ENCODE peak calls at places on chromosomes 11 and 22, in eight cellular contexts. One of them, this sample, is unnamed.

GRCh38 chr22:20027966-20028854 is 7.3 kb downstream of the TANGO2 start:
- DNase-seq in AG10803: no peak
- DNase-seq in fibroblast of lung: no peak
- DNase-seq in lower lobe of right lung: no peak
- DNase-seq in RWPE2: peak; percentile 37
- DNase-seq in stimulated activated CD8-positive, alpha-beta memory T cell treated with anti-CD3 and anti-CD28 coated beads, Interleukin-12 subunit alpha, Interleukin-12 subunit beta, amount 100 ng/mL, for 1 hour: no peak
- DNase-seq in endodermal cell: no peak
- DNase-seq in WTC11: no peak
- DNase-seq in this sample: no peak

GRCh38 chr22:29043906-29044575 is 17.6 kb downstream of the C22orf31 start:
- DNase-seq in AG10803: peak; percentile 89
- DNase-seq in fibroblast of lung: peak; percentile 81
- DNase-seq in lower lobe of right lung: no peak
- DNase-seq in RWPE2: no peak
- DNase-seq in stimulated activated CD8-positive, alpha-beta memory T cell treated with anti-CD3 and anti-CD28 coated beads, Interleukin-12 subunit alpha, Interleukin-12 subunit beta, amount 100 ng/mL, for 1 hour: no peak
- DNase-seq in endodermal cell: no peak
- DNase-seq in WTC11: no peak
- DNase-seq in this sample: no peak

GRCh38 chr11:353315-353857 is 15.9 kb upstream of the B4GALNT4 start:
- DNase-seq in AG10803: peak; percentile 87
- DNase-seq in fibroblast of lung: peak; percentile 70
- DNase-seq in lower lobe of right lung: peak; percentile 73
- DNase-seq in RWPE2: no peak
- DNase-seq in stimulated activated CD8-positive, alpha-beta memory T cell treated with anti-CD3 and anti-CD28 coated beads, Interleukin-12 subunit alpha, Interleukin-12 subunit beta, amount 100 ng/mL, for 1 hour: no peak
- DNase-seq in endodermal cell: peak; percentile 70
- DNase-seq in WTC11: no peak
- DNase-seq in this sample: no peak

GRCh38 chr11:94131363-94132115 is 2.9 kb downstream of the PANX1 start:
- DNase-seq in AG10803: peak; percentile 33
- DNase-seq in fibroblast of lung: peak; percentile 56
- DNase-seq in lower lobe of right lung: no peak
- DNase-seq in RWPE2: no peak
- DNase-seq in stimulated activated CD8-positive, alpha-beta memory T cell treated with anti-CD3 and anti-CD28 coated beads, Interleukin-12 subunit alpha, Interleukin-12 subunit beta, amount 100 ng/mL, for 1 hour: no peak
- DNase-seq in endodermal cell: peak; percentile 47
- DNase-seq in WTC11: no peak
- DNase-seq in this sample: no peak

GRCh38 chr11:14894657-14895598 is 2.9 kb upstream of the CYP2R1 start:
- DNase-seq in AG10803: peak; percentile 78
- DNase-seq in fibroblast of lung: no peak
- DNase-seq in lower lobe of right lung: peak; percentile 80
- DNase-seq in RWPE2: no peak
- DNase-seq in stimulated activated CD8-positive, alpha-beta memory T cell treated with anti-CD3 and anti-CD28 coated beads, Interleukin-12 subunit alpha, Interleukin-12 subunit beta, amount 100 ng/mL, for 1 hour: no peak
- DNase-seq in endodermal cell: no peak
- DNase-seq in WTC11: no peak
- DNase-seq in this sample: no peak

GRCh38 chr22:29998627-29999026 is 81.6 kb upstream of the HORMAD2 start:
- DNase-seq in AG10803: no peak
- DNase-seq in fibroblast of lung: no peak
- DNase-seq in lower lobe of right lung: no peak
- DNase-seq in RWPE2: no peak
- DNase-seq in stimulated activated CD8-positive, alpha-beta memory T cell treated with anti-CD3 and anti-CD28 coated beads, Interleukin-12 subunit alpha, Interleukin-12 subunit beta, amount 100 ng/mL, for 1 hour: no peak
- DNase-seq in endodermal cell: no peak
- DNase-seq in WTC11: no peak
- DNase-seq in this sample: no peak

GRCh38 chr11:66278396-66279091 is 569 bp downstream of the CNIH2 start:
- DNase-seq in AG10803: peak; percentile 20
- DNase-seq in fibroblast of lung: peak; percentile 30
- DNase-seq in lower lobe of right lung: no peak
- DNase-seq in RWPE2: no peak
- DNase-seq in stimulated activated CD8-positive, alpha-beta memory T cell treated with anti-CD3 and anti-CD28 coated beads, Interleukin-12 subunit alpha, Interleukin-12 subunit beta, amount 100 ng/mL, for 1 hour: no peak
- DNase-seq in endodermal cell: no peak
- DNase-seq in WTC11: no peak
- DNase-seq in this sample: no peak

GRCh38 chr11:56521955-56522354 is 21.1 kb downstream of the OR5M11 start:
- DNase-seq in AG10803: no peak
- DNase-seq in fibroblast of lung: no peak
- DNase-seq in lower lobe of right lung: no peak
- DNase-seq in RWPE2: no peak
- DNase-seq in stimulated activated CD8-positive, alpha-beta memory T cell treated with anti-CD3 and anti-CD28 coated beads, Interleukin-12 subunit alpha, Interleukin-12 subunit beta, amount 100 ng/mL, for 1 hour: no peak
- DNase-seq in endodermal cell: peak; percentile 62
- DNase-seq in WTC11: peak; percentile 16
- DNase-seq in this sample: no peak

GRCh38 chr11:43806976-43807375 is 73.7 kb upstream of the ALKBH3 start:
- DNase-seq in AG10803: no peak
- DNase-seq in fibroblast of lung: peak; percentile 43
- DNase-seq in lower lobe of right lung: no peak
- DNase-seq in RWPE2: no peak
- DNase-seq in stimulated activated CD8-positive, alpha-beta memory T cell treated with anti-CD3 and anti-CD28 coated beads, Interleukin-12 subunit alpha, Interleukin-12 subunit beta, amount 100 ng/mL, for 1 hour: no peak
- DNase-seq in endodermal cell: no peak
- DNase-seq in WTC11: no peak
- DNase-seq in this sample: no peak

GRCh38 chr11:75269896-75270295 is 29.3 kb downstream of the TPBGL start:
- DNase-seq in AG10803: no peak
- DNase-seq in fibroblast of lung: no peak
- DNase-seq in lower lobe of right lung: no peak
- DNase-seq in RWPE2: peak; percentile 19
- DNase-seq in stimulated activated CD8-positive, alpha-beta memory T cell treated with anti-CD3 and anti-CD28 coated beads, Interleukin-12 subunit alpha, Interleukin-12 subunit beta, amount 100 ng/mL, for 1 hour: no peak
- DNase-seq in endodermal cell: peak; percentile 37
- DNase-seq in WTC11: no peak
- DNase-seq in this sample: no peak

GRCh38 chr11:70796601-70797000 is 398.3 kb downstream of the CTTN start:
- DNase-seq in AG10803: no peak
- DNase-seq in fibroblast of lung: no peak
- DNase-seq in lower lobe of right lung: peak; percentile 19
- DNase-seq in RWPE2: no peak
- DNase-seq in stimulated activated CD8-positive, alpha-beta memory T cell treated with anti-CD3 and anti-CD28 coated beads, Interleukin-12 subunit alpha, Interleukin-12 subunit beta, amount 100 ng/mL, for 1 hour: no peak
- DNase-seq in endodermal cell: peak; percentile 75
- DNase-seq in WTC11: peak; percentile 46
- DNase-seq in this sample: no peak

GRCh38 chr11:112374486-112375140 is 114.0 kb upstream of the PLET1 start:
- DNase-seq in AG10803: no peak
- DNase-seq in fibroblast of lung: no peak
- DNase-seq in lower lobe of right lung: no peak
- DNase-seq in RWPE2: no peak
- DNase-seq in stimulated activated CD8-positive, alpha-beta memory T cell treated with anti-CD3 and anti-CD28 coated beads, Interleukin-12 subunit alpha, Interleukin-12 subunit beta, amount 100 ng/mL, for 1 hour: no peak
- DNase-seq in endodermal cell: peak; percentile 54
- DNase-seq in WTC11: no peak
- DNase-seq in this sample: no peak

GRCh38 chr11:92837595-92837994 is 131.9 kb upstream of the MTNR1B start:
- DNase-seq in AG10803: no peak
- DNase-seq in fibroblast of lung: no peak
- DNase-seq in lower lobe of right lung: no peak
- DNase-seq in RWPE2: no peak
- DNase-seq in stimulated activated CD8-positive, alpha-beta memory T cell treated with anti-CD3 and anti-CD28 coated beads, Interleukin-12 subunit alpha, Interleukin-12 subunit beta, amount 100 ng/mL, for 1 hour: no peak
- DNase-seq in endodermal cell: no peak
- DNase-seq in WTC11: no peak
- DNase-seq in this sample: no peak

GRCh38 chr11:75147875-75148263 is 3.0 kb upstream of the SLCO2B1 start:
- DNase-seq in AG10803: no peak
- DNase-seq in fibroblast of lung: no peak
- DNase-seq in lower lobe of right lung: peak; percentile 77
- DNase-seq in RWPE2: no peak
- DNase-seq in stimulated activated CD8-positive, alpha-beta memory T cell treated with anti-CD3 and anti-CD28 coated beads, Interleukin-12 subunit alpha, Interleukin-12 subunit beta, amount 100 ng/mL, for 1 hour: no peak
- DNase-seq in endodermal cell: no peak
- DNase-seq in WTC11: no peak
- DNase-seq in this sample: no peak

GRCh38 chr11:58285483-58286040 is 17.5 kb upstream of the OR10W1 start:
- DNase-seq in AG10803: no peak
- DNase-seq in fibroblast of lung: no peak
- DNase-seq in lower lobe of right lung: no peak
- DNase-seq in RWPE2: no peak
- DNase-seq in stimulated activated CD8-positive, alpha-beta memory T cell treated with anti-CD3 and anti-CD28 coated beads, Interleukin-12 subunit alpha, Interleukin-12 subunit beta, amount 100 ng/mL, for 1 hour: no peak
- DNase-seq in endodermal cell: peak; percentile 56
- DNase-seq in WTC11: no peak
- DNase-seq in this sample: no peak

GRCh38 chr22:17114958-17115235 is 6.3 kb downstream of the TMEM121B start:
- DNase-seq in AG10803: no peak
- DNase-seq in fibroblast of lung: no peak
- DNase-seq in lower lobe of right lung: no peak
- DNase-seq in RWPE2: no peak
- DNase-seq in stimulated activated CD8-positive, alpha-beta memory T cell treated with anti-CD3 and anti-CD28 coated beads, Interleukin-12 subunit alpha, Interleukin-12 subunit beta, amount 100 ng/mL, for 1 hour: no peak
- DNase-seq in endodermal cell: no peak
- DNase-seq in WTC11: no peak
- DNase-seq in this sample: no peak

GRCh38 chr22:48506506-48507145 is 1321.0 kb downstream of the BRD1 start:
- DNase-seq in AG10803: no peak
- DNase-seq in fibroblast of lung: no peak
- DNase-seq in lower lobe of right lung: no peak
- DNase-seq in RWPE2: no peak
- DNase-seq in stimulated activated CD8-positive, alpha-beta memory T cell treated with anti-CD3 and anti-CD28 coated beads, Interleukin-12 subunit alpha, Interleukin-12 subunit beta, amount 100 ng/mL, for 1 hour: no peak
- DNase-seq in endodermal cell: no peak
- DNase-seq in WTC11: no peak
- DNase-seq in this sample: no peak

GRCh38 chr11:55726715-55727324 is 46.4 kb upstream of the OR5D13 start:
- DNase-seq in AG10803: no peak
- DNase-seq in fibroblast of lung: no peak
- DNase-seq in lower lobe of right lung: no peak
- DNase-seq in RWPE2: no peak
- DNase-seq in stimulated activated CD8-positive, alpha-beta memory T cell treated with anti-CD3 and anti-CD28 coated beads, Interleukin-12 subunit alpha, Interleukin-12 subunit beta, amount 100 ng/mL, for 1 hour: no peak
- DNase-seq in endodermal cell: peak; percentile 60
- DNase-seq in WTC11: peak; percentile 10
- DNase-seq in this sample: no peak

GRCh38 chr11:6251990-6252473 is 7.6 kb upstream of the CCKBR start:
- DNase-seq in AG10803: no peak
- DNase-seq in fibroblast of lung: peak; percentile 42
- DNase-seq in lower lobe of right lung: no peak
- DNase-seq in RWPE2: no peak
- DNase-seq in stimulated activated CD8-positive, alpha-beta memory T cell treated with anti-CD3 and anti-CD28 coated beads, Interleukin-12 subunit alpha, Interleukin-12 subunit beta, amount 100 ng/mL, for 1 hour: no peak
- DNase-seq in endodermal cell: no peak
- DNase-seq in WTC11: no peak
- DNase-seq in this sample: no peak

GRCh38 chr11:41053894-41054293 is 405.6 kb downstream of the LRRC4C start:
- DNase-seq in AG10803: no peak
- DNase-seq in fibroblast of lung: no peak
- DNase-seq in lower lobe of right lung: no peak
- DNase-seq in RWPE2: no peak
- DNase-seq in stimulated activated CD8-positive, alpha-beta memory T cell treated with anti-CD3 and anti-CD28 coated beads, Interleukin-12 subunit alpha, Interleukin-12 subunit beta, amount 100 ng/mL, for 1 hour: no peak
- DNase-seq in endodermal cell: no peak
- DNase-seq in WTC11: no peak
- DNase-seq in this sample: no peak

GRCh38 chr11:18676803-18677202 is 21.8 kb upstream of the TMEM86A start:
- DNase-seq in AG10803: no peak
- DNase-seq in fibroblast of lung: no peak
- DNase-seq in lower lobe of right lung: no peak
- DNase-seq in RWPE2: no peak
- DNase-seq in stimulated activated CD8-positive, alpha-beta memory T cell treated with anti-CD3 and anti-CD28 coated beads, Interleukin-12 subunit alpha, Interleukin-12 subunit beta, amount 100 ng/mL, for 1 hour: no peak
- DNase-seq in endodermal cell: no peak
- DNase-seq in WTC11: no peak
- DNase-seq in this sample: no peak